ENCODE peak calls at places on chromosomes 13 and 19, in nine cellular contexts. K, W, B, Q, P, E, X, C and V are unnamed samples.

GRCh38 chr13:44436589-44437337 is 63.1 kb downstream of the SERP2 start:
- DNase-seq in K (peak; percentile 94), B (peak; percentile 47), E (peak; percentile 96), Q (peak; percentile 26), C (no peak), X (peak; percentile 95), W (peak; percentile 90), P (peak; percentile 45), V (peak; percentile 82)

GRCh38 chr19:5971714-5972354 is 6.1 kb downstream of the RANBP3 start:
- DNase-seq in Q (no peak), K (no peak), B (no peak), C (no peak), E (no peak), X (no peak), P (no peak), W (no peak), V (no peak)

GRCh38 chr19:46756544-46756888 is 10.3 kb upstream of the STRN4 start:
- DNase-seq in W (no peak), K (no peak), Q (no peak), B (no peak), X (no peak), E (no peak), C (no peak), P (no peak), V (no peak)

GRCh38 chr19:40416918-40417713 is 3.9 kb upstream of the PRX start:
- DNase-seq in B (no peak), X (no peak), C (no peak), K (peak; percentile 35), W (no peak), E (no peak), Q (no peak), P (no peak), V (no peak)

GRCh38 chr13:110711778-110712070 is 1.8 kb upstream of the ING1 start:
- DNase-seq in Q (no peak), E (no peak), K (no peak), P (no peak), W (no peak), X (peak; percentile 20), C (no peak), B (no peak), V (no peak)

GRCh38 chr13:40352385-40352778 is 314.1 kb downstream of the FOXO1 start:
- DNase-seq in X (peak; percentile 42), P (no peak), B (no peak), K (no peak), W (no peak), Q (no peak), C (no peak), E (no peak), V (no peak)

GRCh38 chr13:51821666-51822065 is 17.7 kb upstream of the DHRS12 start:
- DNase-seq in E (no peak), C (no peak), Q (no peak), B (no peak), K (no peak), P (no peak), W (no peak), X (no peak), V (no peak)

GRCh38 chr13:99303863-99304521 is 3.2 kb downstream of the GPR183 start:
- DNase-seq in Q (peak; percentile 47), C (no peak), B (peak; percentile 74), P (peak; percentile 59), X (no peak), E (no peak), W (no peak), K (no peak), V (no peak)

GRCh38 chr19:16899566-16900075 is 10.8 kb downstream of the F2RL3 start:
- DNase-seq in X (no peak), P (no peak), E (peak; percentile 63), K (no peak), W (peak; percentile 29), Q (no peak), C (peak; percentile 37), B (peak; percentile 55), V (peak; percentile 68)

GRCh38 chr13:73166204-73166603 is 107.4 kb downstream of the KLF5 start:
- DNase-seq in K (no peak), W (no peak), E (no peak), X (no peak), Q (no peak), B (no peak), C (no peak), P (no peak), V (no peak)